ENCODE peak calls at places on chromosome 7, in five cellular contexts. O, Z, K, C and G are unnamed samples.
A peak's percentile ranks its signal among the peaks of the same experiment; 100 is the strongest.

GRCh38 chr7:55964261-55964801 is at the start of gene NIPSNAP2:
- DNase-seq in K (peak; percentile 68), C (peak; percentile 68), Z (peak; percentile 72), O (peak; percentile 88), G (peak; percentile 71)

GRCh38 chr7:138001529-138002095 is at the start of gene CREB3L2:
- DNase-seq in O (peak; percentile 88), K (no peak), Z (peak; percentile 73), C (peak; percentile 53), G (peak; percentile 78)

GRCh38 chr7:140601566-140602174 is 38.9 kb downstream of the DENND2A start:
- DNase-seq in O (no peak), Z (no peak), K (no peak), C (no peak), G (no peak)

GRCh38 chr7:76011437-76011836 is 17.0 kb upstream of the TMEM120A start:
- DNase-seq in K (no peak), Z (no peak), C (no peak), O (no peak), G (no peak)

GRCh38 chr7:101699399-101699798 is 70.3 kb upstream of the MYL10 start:
- DNase-seq in C (no peak), K (no peak), Z (no peak), O (no peak), G (no peak)

GRCh38 chr7:43869898-43870240 is 552 bp upstream of the MRPS24 start:
- DNase-seq in Z (no peak), C (no peak), K (no peak), O (peak; percentile 53), G (no peak)

GRCh38 chr7:27191716-27192545 is 6.9 kb upstream of the HOXA11 start:
- DNase-seq in C (no peak), O (peak; percentile 68), Z (peak; percentile 61), K (no peak), G (no peak)

GRCh38 chr7:51253157-51253556 is 63.5 kb downstream of the COBL start:
- DNase-seq in O (no peak), K (no peak), Z (no peak), C (no peak), G (no peak)

GRCh38 chr7:34260282-34260681 is 354.9 kb downstream of the BMPER start:
- DNase-seq in O (no peak), K (no peak), Z (no peak), C (no peak), G (no peak)